ENCODE peak calls at places on chromosomes 5 and 9, in four cellular contexts. L, T, G and Y are unnamed samples.

GRCh38 chr9:113484258-113484730 is 20.8 kb downstream of the RGS3 start:
- DNase-seq in G (no peak), L (no peak), T (no peak), Y (no peak)

GRCh38 chr5:122221857-122222256 is 90.2 kb upstream of the SNCAIP start:
- DNase-seq in L (no peak), G (no peak), T (no peak), Y (no peak)

GRCh38 chr5:176870110-176870591 is 29.0 kb downstream of the HK3 start:
- DNase-seq in T (peak; percentile 75), G (no peak), L (no peak), Y (peak; percentile 72)

GRCh38 chr9:122657527-122657926 is at the start of gene OR1B1:
- DNase-seq in T (no peak), L (no peak), G (no peak), Y (no peak)

GRCh38 chr9:37913480-37914153 is 9.7 kb upstream of the SLC25A51 start:
- DNase-seq in T (peak; percentile 91), L (peak; percentile 94), G (peak; percentile 81), Y (peak; percentile 94)

GRCh38 chr5:176608937-176609723 is 826 bp downstream of the GPRIN1 start:
- DNase-seq in T (no peak), G (no peak), L (no peak), Y (no peak)

GRCh38 chr5:56766926-56767325 is 48.4 kb upstream of the MAP3K1 start:
- DNase-seq in T (no peak), L (no peak), G (no peak), Y (no peak)

GRCh38 chr9:95014917-95015316 is 288.4 kb downstream of the AOPEP start:
- DNase-seq in L (no peak), G (no peak), T (no peak), Y (no peak)

GRCh38 chr5:94618029-94618492 is 343 bp downstream of the KIAA0825 start:
- DNase-seq in L (peak; percentile 52), G (no peak), T (peak; percentile 51), Y (peak; percentile 38)

GRCh38 chr5:1255081-1255561 is 29.9 kb downstream of the SLC6A18 start:
- DNase-seq in L (no peak), T (no peak), G (no peak), Y (no peak)

GRCh38 chr9:113587471-113588031 is 124.0 kb downstream of the RGS3 start:
- DNase-seq in T (peak; percentile 60), G (no peak), L (no peak), Y (peak; percentile 75)